ENCODE peak calls at places on chromosomes 12 and 14, in four cellular contexts. B, A, V and N are unnamed samples.

GRCh38 chr14:35215110-35215872 is 76.9 kb upstream of the PSMA6 start:
- DNase-seq in A (peak; percentile 32), V (no peak), B (no peak), N (peak; percentile 84)

GRCh38 chr14:79658224-79658623 is 553.1 kb downstream of the DIO2 start:
- DNase-seq in V (no peak), A (no peak), B (no peak), N (no peak)

GRCh38 chr14:101216725-101217463 is 313.4 kb upstream of the RTL1 start:
- DNase-seq in V (peak; percentile 70), B (peak; percentile 5), A (no peak), N (no peak)

GRCh38 chr14:64979336-64980074 is 7.2 kb upstream of the FNTB start:
- DNase-seq in V (peak; percentile 50), A (no peak), B (no peak), N (peak; percentile 54)

GRCh38 chr12:75565795-75566194 is 54.4 kb upstream of the KRR1 start:
- DNase-seq in V (no peak), A (no peak), B (no peak), N (no peak)

GRCh38 chr12:19970116-19970515 is 398.2 kb upstream of the PDE3A start:
- DNase-seq in B (no peak), A (peak; percentile 78), V (no peak), N (peak; percentile 87)

GRCh38 chr14:63517354-63517753 is 25.8 kb downstream of the PPP2R5E start:
- DNase-seq in B (no peak), A (no peak), V (no peak), N (no peak)

GRCh38 chr12:131618303-131618658 is 92.6 kb upstream of the SFSWAP start:
- DNase-seq in V (no peak), B (no peak), A (peak; percentile 14), N (no peak)

GRCh38 chr14:76784881-76785280 is 23.6 kb downstream of the VASH1 start:
- DNase-seq in V (peak; percentile 88), A (peak; percentile 80), B (peak; percentile 85), N (peak; percentile 72)

GRCh38 chr12:76455582-76456345 is 103.8 kb downstream of the OSBPL8 start:
- DNase-seq in A (peak; percentile 82), B (no peak), V (no peak), N (peak; percentile 93)

GRCh38 chr12:90479237-90479636 is 475.7 kb downstream of the CCER1 start:
- DNase-seq in V (no peak), A (no peak), B (no peak), N (no peak)

GRCh38 chr12:48788852-48789775 is at the start of gene ADCY6:
- DNase-seq in B (peak; percentile 87), V (peak; percentile 95), A (peak; percentile 57), N (peak; percentile 60)

GRCh38 chr12:46354799-46355194 is 17.8 kb downstream of the SLC38A2 start:
- DNase-seq in A (no peak), V (no peak), B (no peak), N (no peak)

GRCh38 chr14:100532154-100532915 is 54.9 kb downstream of the BEGAIN start:
- DNase-seq in A (no peak), V (peak; percentile 79), B (no peak), N (no peak)

DNA sequence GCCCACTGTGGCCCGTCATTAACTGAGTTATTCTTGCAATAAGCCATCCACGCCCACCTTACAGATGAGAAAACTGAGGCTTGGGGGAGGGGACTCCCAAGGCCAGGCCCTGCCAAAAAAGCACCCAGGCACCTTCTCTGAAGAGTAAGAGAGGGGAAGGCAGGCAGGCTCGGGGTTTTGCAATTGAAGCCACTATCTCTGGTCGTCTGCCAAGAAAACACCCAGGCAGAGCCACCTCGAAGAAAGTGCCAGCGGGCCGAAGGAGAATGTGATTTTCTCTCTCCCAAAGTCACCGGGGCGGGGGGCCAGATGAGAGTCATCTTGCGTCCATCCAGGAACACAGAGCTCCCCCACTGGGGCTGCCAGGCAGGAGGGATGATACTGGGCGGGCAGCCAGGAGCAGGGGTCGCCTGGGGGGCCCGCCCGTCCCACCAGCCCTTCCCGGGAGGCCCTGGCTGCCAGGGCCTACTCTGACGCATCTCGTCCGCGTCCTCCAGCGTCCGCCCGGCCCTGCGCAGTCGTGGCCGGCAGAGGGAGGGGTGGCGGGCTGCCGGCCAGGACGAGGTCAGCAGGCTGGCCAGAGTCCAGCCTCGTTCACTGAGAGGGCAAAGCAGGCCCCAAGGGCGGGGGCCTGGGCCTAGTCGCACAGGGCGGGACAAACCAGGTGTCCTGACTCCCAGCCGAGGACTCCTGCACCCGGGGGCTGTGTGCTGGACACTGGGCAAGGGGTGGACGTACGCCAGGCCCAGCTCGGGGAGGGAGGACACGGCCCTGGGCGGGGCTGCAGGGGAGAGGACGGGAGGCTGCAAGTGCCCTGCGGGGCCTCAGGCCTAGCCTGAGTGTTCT is 74.4 kb downstream of the RFLNA start:
- DNase-seq in V (peak; percentile 96), A (peak; percentile 74), B (peak; percentile 99), N (peak; percentile 95)
- TF ChIP-seq CTCF in V (no peak), A (peak; percentile 29), B (peak; percentile 56), N (peak; percentile 68)

GRCh38 chr12:96988919-96989318 is 81.9 kb downstream of the NEDD1 start:
- DNase-seq in B (no peak), A (no peak), V (no peak), N (no peak)

GRCh38 chr12:96989916-96990315 is 82.9 kb downstream of the NEDD1 start:
- DNase-seq in A (no peak), B (no peak), V (no peak), N (no peak)

GRCh38 chr12:96982671-96983070 is 75.6 kb downstream of the NEDD1 start:
- DNase-seq in B (no peak), V (no peak), A (no peak), N (no peak)

GRCh38 chr12:96985515-96986362 is 78.7 kb downstream of the NEDD1 start:
- DNase-seq in V (peak; percentile 85), A (no peak), B (peak; percentile 47), N (no peak)

DNA sequence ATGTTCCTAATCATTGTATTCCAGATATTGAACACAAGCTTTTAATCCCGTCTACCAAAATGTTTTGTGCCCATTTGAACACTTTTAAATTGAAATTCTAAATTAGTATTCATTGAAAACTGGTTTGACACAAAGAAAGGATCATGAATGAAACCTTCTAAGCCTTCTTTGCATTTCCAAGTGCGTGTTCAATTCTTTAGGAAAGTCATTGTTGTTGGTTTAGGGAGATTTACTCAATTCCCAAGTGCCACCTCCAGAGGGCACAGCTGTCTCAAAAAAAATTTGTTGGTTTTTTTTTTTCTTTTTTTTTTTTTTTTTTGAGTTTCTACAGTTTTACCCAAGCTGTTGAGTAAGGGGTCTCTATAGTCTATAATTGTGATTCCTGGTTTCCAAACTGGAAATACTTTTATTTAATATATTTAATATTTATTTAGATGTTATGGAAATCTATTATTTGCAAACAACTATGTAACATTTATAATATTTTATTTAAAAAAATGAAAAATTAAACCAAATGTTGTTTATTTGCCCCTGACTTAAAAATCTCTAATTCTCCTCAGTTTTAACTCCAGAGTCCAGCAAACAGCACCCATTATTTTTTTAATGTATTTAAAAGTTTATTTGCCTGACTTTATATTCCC is 79.9 kb downstream of the NEDD1 start:
- DNase-seq in B (no peak), V (no peak), A (no peak), N (peak; percentile 52)
- H3K4me3 ChIP-seq in B (no peak overlapping the region), V (no peak overlapping the region), A (no peak overlapping the region), N (no peak overlapping the region)

GRCh38 chr12:106345739-106346138 is 11.8 kb upstream of the POLR3B start:
- DNase-seq in V (no peak), B (no peak), A (peak; percentile 56), N (peak; percentile 49)
- TF ChIP-seq CTCF in V (no peak), B (peak; percentile 51), A (peak; percentile 69), N (peak; percentile 30)

DNA sequence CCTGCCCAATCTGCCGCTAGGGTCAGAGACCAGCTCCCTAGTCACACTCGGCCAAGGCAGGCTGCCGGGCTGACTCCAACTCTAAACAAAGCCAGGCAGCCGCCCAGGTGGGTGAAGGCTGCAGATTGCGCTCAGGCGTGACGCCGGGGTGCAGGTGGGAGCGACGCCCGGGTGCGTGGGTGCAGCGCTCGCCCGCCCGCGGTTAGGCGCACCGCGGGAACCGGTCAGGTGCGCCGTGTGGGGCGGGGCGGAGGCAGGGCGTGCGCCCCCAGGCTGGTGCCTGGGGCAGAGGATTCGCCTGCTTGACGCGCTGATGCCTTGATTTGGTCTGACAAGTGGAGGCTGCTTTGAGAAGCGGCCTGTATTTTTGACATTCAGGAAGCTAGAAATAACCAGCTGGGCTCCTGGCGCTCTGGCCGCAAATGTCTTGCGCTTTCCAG is 126.7 kb upstream of the HIF1A start:
- DNase-seq in B (no peak), A (no peak), V (no peak), N (no peak)
- H3K4me3 ChIP-seq in B (peak overlapping the region; percentile 48), A (peak overlapping the region; percentile 10), V (no peak overlapping the region), N (no peak overlapping the region)

DNA sequence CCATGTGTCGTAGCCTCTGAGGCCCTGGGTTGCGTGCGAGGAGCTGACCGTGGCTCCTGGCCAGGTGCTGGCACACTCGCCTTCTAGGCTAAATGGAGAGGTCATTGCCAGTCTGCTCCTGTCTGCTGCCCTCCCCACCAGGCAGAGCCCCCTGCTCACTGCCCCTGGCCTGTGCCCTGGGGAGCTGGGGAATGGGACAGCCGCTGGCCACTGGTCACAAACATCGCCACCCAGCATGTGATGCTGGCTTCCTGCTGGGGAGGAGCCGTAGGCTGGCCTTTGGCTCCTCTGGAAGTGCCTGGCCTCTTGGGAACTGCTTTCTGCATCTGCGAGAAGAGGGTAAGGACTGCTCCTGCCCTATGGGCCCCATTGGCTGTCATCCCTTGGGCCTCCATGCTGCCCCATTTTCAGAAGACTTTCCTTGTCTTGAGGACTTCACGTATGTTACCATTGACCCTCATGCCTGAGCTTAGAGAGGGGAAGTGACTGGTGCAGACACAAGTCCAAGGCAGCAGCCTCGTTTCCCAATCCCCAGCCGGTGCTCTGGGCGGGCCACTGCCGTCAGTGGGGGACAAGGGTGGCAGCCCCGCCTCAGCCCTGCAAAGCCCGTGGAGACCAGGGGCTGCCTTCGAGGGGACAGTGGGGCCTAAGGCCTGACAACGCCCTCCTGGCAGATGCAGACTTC is 2.0 kb upstream of the TNFAIP2 start:
- DNase-seq in A (no peak), V (peak; percentile 94), B (peak; percentile 89), N (no peak)
- TF ChIP-seq CTCF in A (no peak), V (no peak), B (no peak), N (no peak)